ENCODE peak calls at places on chromosomes 12 and 14, in seven cellular contexts. H, G, I, N, F, Z and V are unnamed samples.

GRCh38 chr12:76024102-76024781 is 7.3 kb downstream of the PHLDA1 start:
- DNase-seq in H (no peak), Z (no peak), F (no peak), N (no peak), I (no peak), G (no peak), V (no peak)

GRCh38 chr12:65171073-65171472 is 1.7 kb downstream of the LEMD3 start:
- DNase-seq in F (no peak), Z (no peak), I (no peak), H (no peak), N (no peak), G (no peak), V (no peak)

GRCh38 chr12:102896067-102896466 is 21.0 kb downstream of the PAH start:
- DNase-seq in Z (no peak), N (no peak), F (no peak), G (no peak), I (no peak), H (no peak), V (no peak)

GRCh38 chr14:99803106-99803437 is 9.9 kb downstream of the EML1 start:
- DNase-seq in G (no peak), N (no peak), I (no peak), F (no peak), H (no peak), Z (no peak), V (no peak)

GRCh38 chr12:66013224-66013623 is 117.3 kb downstream of the LLPH start:
- DNase-seq in I (peak; percentile 77), N (no peak), H (no peak), F (no peak), Z (no peak), G (no peak), V (no peak)

GRCh38 chr14:96748371-96748770 is 48.8 kb upstream of the VRK1 start:
- DNase-seq in N (no peak), H (no peak), F (no peak), Z (peak; percentile 33), I (no peak), G (no peak), V (no peak)

GRCh38 chr12:20704860-20705259 is 9.7 kb downstream of the SLCO1C1 start:
- DNase-seq in Z (no peak), I (no peak), H (no peak), F (no peak), N (no peak), G (no peak), V (no peak)

GRCh38 chr12:124655317-124656213 is 88.2 kb upstream of the NCOR2 start:
- DNase-seq in Z (peak; percentile 60), I (peak; percentile 95), G (no peak), F (peak; percentile 95), N (no peak), H (peak; percentile 47), V (peak; percentile 81)

GRCh38 chr14:71651228-71651627 is 281.0 kb upstream of the RGS6 start:
- DNase-seq in F (peak; percentile 94), G (no peak), I (no peak), H (no peak), Z (no peak), N (no peak), V (peak; percentile 91)

GRCh38 chr14:93977790-93978581 is 1.6 kb upstream of the ASB2 start:
- DNase-seq in F (peak; percentile 80), H (no peak), G (peak; percentile 73), N (no peak), Z (no peak), I (no peak), V (no peak)

GRCh38 chr14:88228519-88229236 is 94.4 kb downstream of the KCNK10 start:
- DNase-seq in I (no peak), H (no peak), G (no peak), F (no peak), N (no peak), Z (no peak), V (no peak)

GRCh38 chr14:53601409-53601808 is 355.2 kb downstream of the BMP4 start:
- DNase-seq in Z (no peak), N (no peak), G (no peak), F (no peak), H (no peak), I (no peak), V (no peak)

GRCh38 chr14:89184952-89185351 is 232.1 kb downstream of the FOXN3 start:
- DNase-seq in H (no peak), N (no peak), G (no peak), F (no peak), Z (no peak), I (peak; percentile 62), V (no peak)

GRCh38 chr12:32183646-32184045 is 77.0 kb downstream of the BICD1 start:
- DNase-seq in G (no peak), H (no peak), N (no peak), I (no peak), F (no peak), Z (no peak), V (peak; percentile 26)

GRCh38 chr12:24767016-24767415 is 181.9 kb downstream of the BCAT1 start:
- DNase-seq in Z (no peak), G (peak; percentile 13), I (no peak), N (no peak), F (no peak), H (no peak), V (no peak)

GRCh38 chr12:104596128-104596799 is 139.5 kb downstream of the CHST11 start:
- DNase-seq in F (peak; percentile 92), G (no peak), H (no peak), I (no peak), N (no peak), Z (no peak), V (peak; percentile 84)

GRCh38 chr14:74401504-74402241 is 24.3 kb downstream of the SYNDIG1L start:
- DNase-seq in G (peak; percentile 82), I (no peak), F (no peak), H (peak; percentile 38), N (no peak), Z (peak; percentile 48), V (no peak)

GRCh38 chr12:24860546-24860945 is 88.4 kb downstream of the BCAT1 start:
- DNase-seq in N (no peak), F (peak; percentile 76), I (no peak), G (no peak), H (no peak), Z (no peak), V (peak; percentile 46)

GRCh38 chr12:99957866-99958466 is 26.8 kb downstream of the ANKS1B start:
- DNase-seq in Z (no peak), I (no peak), H (no peak), F (no peak), G (no peak), N (no peak), V (no peak)

GRCh38 chr12:132801741-132802140 is 26.9 kb downstream of the GOLGA3 start:
- DNase-seq in F (no peak), Z (no peak), I (no peak), G (no peak), H (no peak), N (no peak), V (no peak)

GRCh38 chr14:102826751-102827675 is 49.8 kb downstream of the TRAF3 start:
- DNase-seq in G (no peak), N (no peak), Z (no peak), I (no peak), H (no peak), F (no peak), V (no peak)

GRCh38 chr14:102828201-102828600 is 51.0 kb downstream of the TRAF3 start:
- DNase-seq in H (no peak), Z (no peak), I (no peak), G (no peak), N (no peak), F (no peak), V (no peak)

GRCh38 chr14:102826161-102826560 is 48.9 kb downstream of the TRAF3 start:
- DNase-seq in I (no peak), H (no peak), G (no peak), Z (no peak), N (no peak), F (no peak), V (no peak)

GRCh38 chr14:102829106-102829505 is 51.9 kb downstream of the TRAF3 start:
- DNase-seq in G (no peak), I (no peak), N (no peak), Z (no peak), H (no peak), F (no peak), V (no peak)

DNA sequence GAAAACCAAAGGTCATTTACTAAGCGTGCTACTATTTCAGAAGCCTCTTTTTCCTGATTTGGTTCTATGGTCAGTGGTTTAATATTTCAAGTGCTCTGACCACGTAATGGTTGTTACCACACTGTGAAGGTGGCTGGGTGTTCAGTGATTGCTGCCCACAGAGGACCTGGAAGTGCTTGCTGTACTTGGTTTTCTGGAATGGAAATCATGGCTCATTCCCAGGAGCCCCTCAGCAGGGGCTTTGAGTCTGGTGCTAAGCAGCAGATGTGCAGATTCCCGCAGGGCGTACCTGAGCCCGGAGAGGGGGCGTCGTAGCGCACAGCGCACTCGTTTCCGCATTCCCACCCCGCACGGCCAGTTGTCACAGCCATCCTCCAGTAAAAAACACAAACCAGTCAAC is 50.5 kb downstream of the TRAF3 start:
- DNase-seq in H (no peak), F (peak; percentile 55), N (no peak), Z (no peak), I (no peak), G (no peak), V (no peak)
- TF ChIP-seq CTCF in H (no peak), F (no peak), N (no peak), Z (no peak), I (no peak), G (no peak), V (no peak)

GRCh38 chr12:70507442-70507841 is 129.8 kb downstream of the PTPRB start:
- DNase-seq in N (no peak), F (peak; percentile 61), H (no peak), I (no peak), Z (no peak), G (no peak), V (no peak)
- TF ChIP-seq CTCF in N (no peak), F (no peak), H (no peak), I (no peak), Z (no peak), G (no peak), V (no peak)

DNA sequence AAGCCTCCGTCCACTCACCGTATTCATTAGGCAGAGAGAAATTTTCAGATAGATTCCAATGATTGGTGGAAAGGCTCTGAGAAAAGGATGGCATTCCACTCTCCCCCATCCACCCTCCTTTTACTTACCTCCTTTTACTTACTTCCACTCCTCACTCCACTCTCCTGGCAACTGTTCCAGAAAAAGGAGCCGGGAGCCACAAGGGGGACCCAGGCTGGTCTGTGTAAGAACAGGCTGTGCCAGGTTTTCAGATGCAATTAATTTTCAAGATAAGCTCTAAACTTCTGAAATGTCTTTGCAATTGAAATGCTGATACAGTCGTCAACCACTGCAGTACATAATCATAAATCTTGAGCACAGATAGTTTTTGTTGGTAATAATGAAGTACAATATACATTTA is 248.8 kb downstream of the ANO6 start:
- DNase-seq in N (no peak), G (no peak), Z (no peak), F (no peak), H (no peak), I (no peak), V (no peak)
- TF ChIP-seq CTCF in N (no peak), G (no peak), Z (no peak), F (no peak), H (no peak), I (no peak), V (no peak)

DNA sequence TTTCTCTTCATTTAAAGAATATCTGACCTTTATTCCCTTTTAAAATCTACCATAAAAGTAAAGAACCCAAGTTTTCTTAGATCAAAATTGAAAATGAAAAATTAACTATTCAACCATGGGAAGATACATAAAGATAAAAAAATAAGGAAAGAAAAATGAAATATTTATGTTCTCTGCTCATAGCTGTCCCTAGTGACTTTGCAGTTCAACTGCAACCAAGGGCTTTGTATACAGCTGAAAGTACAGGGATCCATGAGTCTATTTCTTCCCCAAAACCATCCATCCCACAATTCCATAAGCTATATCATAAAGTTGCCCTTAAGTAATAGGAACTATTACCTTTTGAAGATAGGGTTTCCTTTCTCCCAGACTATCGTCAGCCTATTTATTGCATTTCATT is 113.1 kb downstream of the ITPR2 start:
- DNase-seq in N (no peak), H (no peak), F (no peak), G (no peak), I (no peak), Z (no peak), V (no peak)
- TF ChIP-seq CTCF in N (no peak), H (no peak), F (peak; percentile 25), G (no peak), I (no peak), Z (no peak), V (peak; percentile 43)